ENCODE peak calls at places on chromosome 1, in five cellular contexts. A, M, G, T and S are unnamed samples.

GRCh38 chr1:87826639-87827345 is 498.1 kb downstream of the LMO4 start:
- DNase-seq in M (peak), G (peak), A (peak), T (no peak), S (peak)

GRCh38 chr1:57600424-57600823 is 176.6 kb upstream of the DAB1 start:
- DNase-seq in M (no peak), G (no peak), T (no peak), A (no peak), S (no peak)

GRCh38 chr1:44659566-44659965 is 14.7 kb downstream of the TMEM53 start:
- DNase-seq in M (no peak), A (no peak), T (no peak), G (no peak), S (no peak)

GRCh38 chr1:235724716-235725115 is 75.1 kb upstream of the GNG4 start:
- DNase-seq in G (no peak), T (no peak), A (no peak), M (no peak), S (no peak)

GRCh38 chr1:230080834-230081233 is 13.8 kb downstream of the GALNT2 start:
- DNase-seq in T (peak), A (no peak), M (no peak), G (no peak), S (peak)

GRCh38 chr1:219171192-219171935 is 2.3 kb upstream of the LYPLAL1 start:
- DNase-seq in T (no peak), A (no peak), M (no peak), G (no peak), S (no peak)

GRCh38 chr1:180269848-180270766 is 40.0 kb downstream of the LHX4 start:
- DNase-seq in M (no peak), G (no peak), T (no peak), A (no peak), S (peak)

GRCh38 chr1:15151871-15152270 is 1.7 kb upstream of the TMEM51 start:
- DNase-seq in G (no peak), T (no peak), A (no peak), M (no peak), S (no peak)

GRCh38 chr1:55524013-55524412 is 308.8 kb upstream of the USP24 start:
- DNase-seq in M (no peak), G (no peak), A (no peak), T (no peak), S (no peak)

GRCh38 chr1:2179283-2180013 is 15.1 kb downstream of the FAAP20 start:
- DNase-seq in A (no peak), G (no peak), T (no peak), M (no peak), S (peak)

GRCh38 chr1:109895720-109896504 is 14.7 kb upstream of the CSF1 start:
- DNase-seq in T (no peak), A (no peak), M (no peak), G (no peak), S (peak)

GRCh38 chr1:227318003-227318851 is at the start of gene CDC42BPA:
- DNase-seq in A (peak), M (peak), G (peak), T (peak), S (peak)
- H3K27ac ChIP-seq in A (peak), M (peak), G (peak), T (peak), S (peak)

GRCh38 chr1:160255761-160256300 is 6.5 kb downstream of the DCAF8 start:
- DNase-seq in M (no peak), G (no peak), T (no peak), A (no peak), S (no peak)
- H3K27ac ChIP-seq in M (no peak), G (no peak), T (no peak), A (no peak), S (no peak)

GRCh38 chr1:164805399-164805798 is 246.4 kb downstream of the PBX1 start:
- DNase-seq in G (no peak), T (no peak), A (no peak), M (no peak), S (no peak)

GRCh38 chr1:164804366-164804765 is 245.4 kb downstream of the PBX1 start:
- DNase-seq in M (no peak), A (no peak), T (no peak), G (no peak), S (no peak)

GRCh38 chr1:164801791-164802572 is 243.0 kb downstream of the PBX1 start:
- DNase-seq in G (no peak), T (no peak), M (no peak), A (no peak), S (no peak)

GRCh38 chr1:164802573-164803282 is 243.7 kb downstream of the PBX1 start:
- DNase-seq in A (no peak), T (no peak), M (no peak), G (no peak), S (no peak)

GRCh38 chr1:164803366-164803765 is 244.4 kb downstream of the PBX1 start:
- DNase-seq in M (no peak), A (no peak), G (no peak), T (no peak), S (no peak)
- H3K27ac ChIP-seq in M (no peak), A (no peak), G (peak), T (no peak), S (no peak)

DNA sequence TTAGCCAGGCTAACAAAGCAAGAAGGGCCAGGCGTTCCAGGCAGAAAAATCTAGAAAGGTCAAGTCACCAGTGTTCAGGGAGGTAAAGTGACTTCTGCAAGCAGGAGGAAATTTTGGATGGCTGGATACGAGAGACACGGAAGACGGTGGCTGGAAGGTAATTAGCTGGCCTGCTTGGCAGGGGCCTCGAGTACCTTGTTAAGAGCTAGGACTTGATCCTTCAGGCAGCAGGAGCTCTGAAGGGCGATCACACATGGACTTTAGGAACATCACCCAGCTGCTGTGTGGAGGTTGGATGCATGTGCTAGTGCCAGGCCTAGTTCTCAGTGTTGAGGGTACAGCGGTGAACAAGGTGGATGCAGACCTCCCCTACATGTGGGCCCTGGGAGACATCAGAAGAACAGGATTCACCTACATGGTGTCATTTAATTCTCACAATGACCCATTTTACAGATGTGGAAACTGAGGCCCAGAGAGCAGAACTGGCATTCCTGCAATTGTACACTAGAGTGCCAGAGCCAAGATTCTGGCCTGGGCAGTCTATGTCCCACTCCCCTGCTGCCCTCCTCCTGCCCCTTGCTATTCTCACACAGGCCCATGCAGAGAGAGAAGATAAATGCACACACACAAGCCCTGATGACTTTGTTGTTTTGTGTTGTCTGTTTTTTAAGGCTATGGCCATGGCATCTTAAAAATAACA is 64.0 kb downstream of the EPHB2 start:
- DNase-seq in G (no peak), M (no peak), A (no peak), T (no peak), S (no peak)
- H3K27ac ChIP-seq in G (peak), M (no peak), A (peak), T (no peak), S (no peak)

DNA sequence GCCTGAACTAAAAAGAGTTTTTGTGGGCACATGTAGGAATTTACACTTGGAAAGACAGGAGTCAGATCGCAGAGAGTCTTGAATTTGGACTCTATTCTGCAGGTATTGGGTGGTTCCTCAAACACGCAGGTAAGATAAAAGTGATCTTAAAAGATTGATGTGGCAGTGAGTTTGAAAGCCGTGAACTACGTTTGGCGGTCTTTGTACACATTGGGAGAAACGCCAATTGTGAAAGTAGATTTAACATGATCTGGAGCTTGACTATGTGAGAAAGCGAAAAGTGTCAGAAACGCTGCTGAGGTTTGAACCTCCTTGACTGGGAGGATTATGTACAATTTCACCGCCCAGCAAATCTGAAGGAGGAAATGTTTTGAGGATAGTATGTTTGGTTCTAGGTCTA is 1.5 kb upstream of the PPP2R5A start:
- DNase-seq in M (no peak), G (no peak), A (no peak), T (no peak), S (no peak)
- H3K27ac ChIP-seq in M (no peak), G (no peak), A (no peak), T (no peak), S (no peak)

GRCh38 chr1:10694633-10695627 is 101.5 kb downstream of the CASZ1 start:
- DNase-seq in T (peak), A (peak), M (peak), G (peak), S (peak)
- H3K27ac ChIP-seq in T (no peak), A (no peak), M (no peak), G (peak), S (peak)

GRCh38 chr1:40845895-40846294 is 16.3 kb downstream of the CITED4 start:
- DNase-seq in A (no peak), T (no peak), G (no peak), M (no peak), S (no peak)

GRCh38 chr1:40842201-40842600 is 20.0 kb downstream of the CITED4 start:
- DNase-seq in A (no peak), G (no peak), M (no peak), T (no peak), S (no peak)

GRCh38 chr1:40842691-40843090 is 19.5 kb downstream of the CITED4 start:
- DNase-seq in A (no peak), T (no peak), M (no peak), G (no peak), S (no peak)

GRCh38 chr1:40844887-40845878 is 17.0 kb downstream of the CITED4 start:
- DNase-seq in A (no peak), M (no peak), T (no peak), G (no peak), S (no peak)

DNA sequence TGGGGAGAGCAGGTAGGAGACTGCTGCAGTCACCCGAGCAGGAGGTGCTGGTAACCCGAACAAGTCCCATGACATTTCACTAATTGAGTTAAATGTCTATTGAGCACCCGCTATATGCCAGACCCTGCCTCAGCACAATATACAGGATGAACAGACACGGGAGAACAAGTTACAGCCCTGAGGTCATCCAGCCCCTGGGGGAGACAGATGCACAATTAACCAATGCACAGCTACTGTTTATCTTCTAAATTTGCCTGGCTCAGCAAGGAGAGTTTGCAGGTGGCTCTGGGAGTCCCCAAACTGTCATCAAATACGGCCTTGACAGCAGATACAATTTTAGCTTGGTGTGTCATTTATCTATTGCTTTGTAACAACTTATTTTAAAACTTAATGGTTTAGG is 18.1 kb downstream of the CITED4 start:
- DNase-seq in M (no peak), G (no peak), A (no peak), T (no peak), S (no peak)
- H3K27ac ChIP-seq in M (no peak), G (no peak), A (no peak), T (no peak), S (no peak)

GRCh38 chr1:154521695-154522094 is 19.5 kb upstream of the SHE start:
- DNase-seq in M (no peak), A (no peak), G (no peak), T (no peak), S (no peak)
- H3K27ac ChIP-seq in M (no peak), A (no peak), G (no peak), T (no peak), S (no peak)

DNA sequence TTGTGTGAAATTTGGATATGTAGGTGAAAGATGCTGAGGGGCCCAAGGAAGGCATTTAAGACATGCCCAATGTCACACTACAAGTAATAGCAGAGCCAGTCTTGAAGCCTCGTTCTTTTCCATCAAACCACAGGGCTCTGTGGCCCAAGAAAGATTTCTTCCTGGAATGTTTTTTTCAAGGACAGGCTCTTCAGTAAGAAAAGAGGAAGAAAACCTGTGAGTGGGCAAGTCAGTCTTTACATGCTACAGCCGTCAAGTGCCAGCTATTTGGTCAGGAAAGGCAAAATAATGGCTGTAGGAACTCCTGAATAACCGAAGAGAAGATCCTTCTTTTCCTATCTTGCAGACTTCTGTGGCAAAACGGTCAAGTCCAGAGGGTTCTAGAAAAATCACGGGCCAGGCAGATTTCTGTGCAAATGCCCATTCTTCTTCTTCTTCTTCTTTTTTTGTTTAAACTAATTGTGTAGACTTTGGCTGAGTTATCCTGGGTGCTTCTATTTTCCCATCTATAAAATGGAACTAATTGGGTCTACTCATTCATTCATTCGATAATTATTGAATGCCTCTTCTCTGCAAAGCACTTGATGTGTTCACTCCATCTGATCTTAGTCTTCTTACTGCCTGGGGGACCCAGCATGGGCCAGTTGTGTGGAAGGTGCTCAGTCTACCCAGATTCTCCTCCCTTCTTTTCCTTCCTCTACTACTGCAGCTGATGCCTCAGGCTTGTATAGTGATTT is 1.9 kb upstream of the ID3 start:
- DNase-seq in A (no peak), M (no peak), T (no peak), G (no peak), S (no peak)
- H3K27ac ChIP-seq in A (peak), M (no peak), T (peak), G (peak), S (peak)

DNA sequence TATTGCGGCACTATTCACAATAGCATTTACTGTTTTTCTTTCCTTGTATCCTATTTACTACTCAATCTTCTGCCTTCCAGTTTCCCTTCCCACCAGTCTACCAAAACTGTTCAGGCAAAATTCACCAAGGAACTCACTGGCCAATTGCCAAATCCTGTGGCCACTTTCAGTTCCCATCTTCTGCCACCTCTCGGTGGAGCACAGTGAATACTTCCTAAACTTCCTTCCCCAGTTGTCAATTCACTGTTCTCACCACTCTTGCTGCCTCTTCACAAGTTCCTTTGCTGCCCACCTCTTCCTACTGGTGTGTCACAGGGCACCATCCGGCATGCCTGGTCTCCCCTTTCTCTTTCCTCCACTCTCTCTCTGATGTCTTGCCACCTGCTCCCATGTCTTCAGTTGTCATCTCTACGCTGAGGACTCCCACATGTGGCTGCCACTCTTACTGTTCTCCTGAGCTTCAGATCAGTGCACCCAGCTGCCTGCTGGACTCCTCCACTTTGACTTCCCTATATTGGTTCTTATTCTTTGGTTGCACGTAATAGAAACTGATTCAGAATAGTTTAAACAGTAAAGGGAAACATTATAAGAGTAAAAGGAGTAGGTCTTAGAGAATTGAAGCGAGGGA is 114.4 kb downstream of the PIK3R3 start:
- DNase-seq in T (no peak), M (no peak), A (no peak), G (no peak), S (no peak)
- H3K27ac ChIP-seq in T (no peak), M (no peak), A (no peak), G (no peak), S (no peak)